ENCODE peak calls at places on chromosome 4, in five cellular contexts. Y is stimulated activated CD4-positive, alpha-beta T cell treated with anti-CD3 and anti-CD28 coated beads, TNF-alpha, amount 100 ng/mL, for 4 hours; N is NAMALWA; O is T-helper 9 cell; P is adrenal gland. C is an unnamed sample.

GRCh38 chr4:95267081-95267480 is 281.7 kb downstream of the UNC5C start:
- DNase-seq in Y (no peak), N (no peak), O (no peak), P (no peak), C (no peak)

GRCh38 chr4:41420576-41420975 is 117.4 kb upstream of the LIMCH1 start:
- DNase-seq in Y (no peak), N (no peak), O (no peak), P (no peak), C (no peak)

GRCh38 chr4:40827774-40828173 is 78.0 kb downstream of the NSUN7 start:
- DNase-seq in Y (no peak), N (no peak), O (no peak), P (no peak), C (no peak)

GRCh38 chr4:113103556-113103955 is 54.1 kb downstream of the ANK2 start:
- DNase-seq in Y (no peak), N (no peak), O (no peak), P (no peak), C (no peak)

GRCh38 chr4:111641813-111642579 is 503.3 kb upstream of the FAM241A start:
- DNase-seq in Y (no peak), N (peak), O (no peak), P (peak), C (no peak)

GRCh38 chr4:94765653-94766052 is 7.9 kb downstream of the BMPR1B start:
- DNase-seq in Y (no peak), N (no peak), O (no peak), P (no peak), C (no peak)

GRCh38 chr4:87633239-87633638 is 16.8 kb upstream of the DMP1 start:
- DNase-seq in Y (no peak), N (no peak), O (no peak), P (no peak), C (no peak)

GRCh38 chr4:142379277-142380051 is 466.6 kb downstream of the INPP4B start:
- DNase-seq in Y (no peak), N (no peak), O (no peak), P (no peak), C (no peak)

GRCh38 chr4:87823741-87824140 is 9.0 kb upstream of the MEPE start:
- DNase-seq in Y (no peak), N (no peak), O (no peak), P (no peak), C (no peak)

GRCh38 chr4:127124919-127125318 is 507.8 kb upstream of the INTU start:
- DNase-seq in Y (no peak), N (no peak), O (no peak), P (no peak), C (no peak)

GRCh38 chr4:61425315-61425714 is 225.2 kb downstream of the ADGRL3 start:
- DNase-seq in Y (no peak), N (no peak), O (no peak), P (no peak), C (no peak)

GRCh38 chr4:147787204-147787603 is 55.3 kb downstream of the ARHGAP10 start:
- DNase-seq in Y (no peak), N (no peak), O (no peak), P (no peak), C (no peak)

GRCh38 chr4:12583286-12583685 is 900.9 kb downstream of the RAB28 start:
- DNase-seq in Y (no peak), N (no peak), O (no peak), P (no peak), C (no peak)

GRCh38 chr4:188328966-188329365 is 189.7 kb downstream of the TRIML1 start:
- DNase-seq in Y (no peak), N (no peak), O (no peak), P (no peak), C (no peak)

GRCh38 chr4:143335979-143336827 is 473 bp upstream of the GAB1 start:
- DNase-seq in Y (no peak), N (peak), O (no peak), P (peak), C (no peak)

GRCh38 chr4:164935363-164935762 is 42.1 kb downstream of the TRIM61 start:
- DNase-seq in Y (no peak), N (peak), O (no peak), P (no peak), C (no peak)

GRCh38 chr4:153223935-153224334 is 19.7 kb downstream of the TRIM2 start:
- DNase-seq in Y (no peak), N (no peak), O (no peak), P (no peak), C (no peak)

GRCh38 chr4:86840858-86841257 is 8.3 kb downstream of the SLC10A6 start:
- DNase-seq in Y (no peak), N (no peak), O (no peak), P (no peak), C (no peak)